ENCODE peak calls at places on chromosomes 6 and 20, in four cellular contexts. T is HS-27A, G is RCC 7860, I is AG08396. E is an unnamed sample.

GRCh38 chr6:75486850-75487568 is 6.6 kb downstream of the FILIP1 start:
- DNase-seq in I (no peak), T (no peak), G (no peak), E (no peak)

GRCh38 chr6:165231581-165232276 is 77.7 kb downstream of the C6orf118 start:
- DNase-seq in I (no peak), G (peak; percentile 40), T (no peak), E (peak; percentile 40)

GRCh38 chr6:83151114-83151513 is 42.0 kb downstream of the PGM3 start:
- DNase-seq in I (no peak), G (no peak), T (no peak), E (peak; percentile 34)

GRCh38 chr20:57008217-57008616 is 258.2 kb downstream of the BMP7 start:
- DNase-seq in T (no peak), G (peak; percentile 95), I (no peak), E (no peak)

GRCh38 chr6:10855233-10855632 is 16.9 kb upstream of the MAK start:
- DNase-seq in G (no peak), T (no peak), I (no peak), E (no peak)

GRCh38 chr6:159788276-159788675 is 1.1 kb downstream of the TCP1 start:
- DNase-seq in I (no peak), G (no peak), T (no peak), E (no peak)

GRCh38 chr20:40251284-40251932 is 437.6 kb downstream of the MAFB start:
- DNase-seq in T (no peak), I (peak; percentile 31), G (no peak), E (peak; percentile 42)

GRCh38 chr6:6751197-6751596 is 162.7 kb downstream of the LY86 start:
- DNase-seq in T (no peak), G (no peak), I (no peak), E (no peak)

GRCh38 chr6:141744971-141745370 is 387.8 kb upstream of the GJE1 start:
- DNase-seq in T (no peak), G (no peak), I (no peak), E (no peak)

GRCh38 chr6:108222504-108222903 is 38.3 kb downstream of the SNX3 start:
- DNase-seq in G (no peak), I (no peak), T (no peak), E (no peak)

GRCh38 chr20:7879883-7880282 is 60.4 kb downstream of the HAO1 start:
- DNase-seq in T (no peak), I (peak; percentile 65), G (no peak), E (no peak)

GRCh38 chr20:29298271-29298590 is 1959.2 kb upstream of the DEFB115 start:
- DNase-seq in I (no peak), G (no peak), T (no peak), E (no peak)

GRCh38 chr20:24146231-24146634 is 157.7 kb upstream of the GGTLC1 start:
- DNase-seq in G (no peak), T (no peak), I (peak; percentile 28), E (no peak)

GRCh38 chr6:33837971-33838665 is 34.3 kb upstream of the MLN start:
- DNase-seq in I (peak; percentile 53), T (no peak), G (no peak), E (no peak)

GRCh38 chr6:88870728-88871330 is 92.6 kb downstream of the RNGTT start:
- DNase-seq in I (peak; percentile 14), T (no peak), G (peak; percentile 38), E (peak; percentile 27)

GRCh38 chr20:45968801-45969711 is 2.9 kb downstream of the ZNF335 start:
- DNase-seq in T (no peak), I (no peak), G (peak; percentile 85), E (no peak)

GRCh38 chr6:37840143-37840939 is 20.8 kb downstream of the ZFAND3 start:
- DNase-seq in I (no peak), G (no peak), T (no peak), E (no peak)

GRCh38 chr6:4703367-4703766 is 72.8 kb upstream of the CDYL start:
- DNase-seq in I (no peak), G (no peak), T (no peak), E (no peak)

GRCh38 chr6:16319813-16320532 is 81.6 kb downstream of the GMPR start:
- DNase-seq in T (peak; percentile 84), I (peak; percentile 85), G (peak; percentile 83), E (peak; percentile 96)

GRCh38 chr20:57437672-57438330 is 46.6 kb downstream of the RBM38 start:
- DNase-seq in T (no peak), G (no peak), I (no peak), E (no peak)

GRCh38 chr6:16827627-16828026 is 66.4 kb upstream of the ATXN1 start:
- DNase-seq in T (no peak), G (no peak), I (no peak), E (no peak)

GRCh38 chr6:64330694-64331309 is 695.2 kb downstream of the PHF3 start:
- DNase-seq in I (no peak), G (peak; percentile 22), T (peak; percentile 24), E (peak; percentile 22)

GRCh38 chr6:27495386-27496135 is 22.7 kb upstream of the ZNF184 start:
- DNase-seq in T (peak; percentile 90), I (peak; percentile 72), G (peak; percentile 83), E (peak; percentile 82)

GRCh38 chr20:32034581-32035397 is 17.3 kb upstream of the HCK start:
- DNase-seq in I (no peak), G (no peak), T (no peak), E (no peak)

GRCh38 chr6:130720076-130720475 is 107.1 kb upstream of the SMLR1 start:
- DNase-seq in G (no peak), T (no peak), I (no peak), E (no peak)

GRCh38 chr6:33288942-33289783 is at the start of the genes PFDN6 and WDR46:
- DNase-seq in T (peak; percentile 85), I (peak; percentile 91), G (peak; percentile 74), E (peak; percentile 99)

GRCh38 chr6:92160226-92160625 is 1259.1 kb downstream of the EPHA7 start:
- DNase-seq in I (no peak), G (no peak), T (no peak), E (no peak)

GRCh38 chr6:142459267-142459666 is 157.5 kb downstream of the ADGRG6 start:
- DNase-seq in G (no peak), I (peak; percentile 12), T (no peak), E (no peak)

GRCh38 chr6:119348308-119349040 is 1.1 kb downstream of the MAN1A1 start:
- DNase-seq in I (peak; percentile 70), G (no peak), T (no peak), E (no peak)

GRCh38 chr6:107730106-107730505 is 94.0 kb downstream of the SCML4 start:
- DNase-seq in I (no peak), G (no peak), T (no peak), E (no peak)

GRCh38 chr20:6142348-6142993 is 19.6 kb upstream of the FERMT1 start:
- DNase-seq in G (peak; percentile 40), T (peak; percentile 33), I (peak; percentile 46), E (peak; percentile 72)

GRCh38 chr6:158655569-158656450 is 6.0 kb downstream of the SYTL3 start:
- DNase-seq in I (no peak), G (peak; percentile 91), T (no peak), E (no peak)

GRCh38 chr6:44892579-44892978 is 435.6 kb upstream of the RUNX2 start:
- DNase-seq in I (no peak), T (no peak), G (no peak), E (no peak)

GRCh38 chr6:39754493-39755115 is 29.4 kb upstream of the KIF6 start:
- DNase-seq in T (no peak), I (no peak), G (no peak), E (no peak)

GRCh38 chr20:36098364-36098763 is 56.2 kb upstream of the EPB41L1 start:
- DNase-seq in G (no peak), I (no peak), T (no peak), E (no peak)

GRCh38 chr6:154932562-154933027 is 62.5 kb upstream of the TIAM2 start:
- DNase-seq in G (peak; percentile 60), I (peak; percentile 46), T (no peak), E (peak; percentile 89)

GRCh38 chr6:5203571-5203970 is 57.2 kb downstream of the LYRM4 start:
- DNase-seq in I (no peak), G (no peak), T (no peak), E (no peak)

GRCh38 chr6:143449731-143450452 is 603 bp downstream of the ADAT2 start:
- DNase-seq in I (no peak), T (peak; percentile 40), G (peak; percentile 25), E (peak; percentile 7)